ENCODE peak calls at places on chromosome 17, in ten cellular contexts. I is caudate nucleus; V is KG1; T is nephron progenitor cell; Z is GM23248; J is foreskin fibroblast; L is HFFc6; G is activated naive CD8-positive, alpha-beta T cell treated with anti-CD3 and anti-CD28 coated beads, Interleukin-2, amount 50 U/mL, for 24 hours; N is NCI-H1105 treated with DMSO at 0.1 percent for 48 hours; H is activated CD4-positive, alpha-beta T cell treated with anti-CD3 and anti-CD28 coated beads, Interleukin-2, amount 10 ng/mL, durations not matched to agents 7 days and 5 days. B is an unnamed sample.

GRCh38 chr17:78828470-78829185 is 12.0 kb downstream of the USP36 start:
- DNase-seq in I (no peak), V (no peak), T (no peak), Z (peak), J (peak), L (peak), G (no peak), N (no peak), H (no peak), B (no peak)

GRCh38 chr17:62741290-62741689 is 66.8 kb downstream of the MARCHF10 start:
- DNase-seq in I (no peak), V (no peak), T (no peak), Z (no peak), J (no peak), L (no peak), G (no peak), N (no peak), H (no peak), B (no peak)

GRCh38 chr17:39576187-39576586 is 31.5 kb downstream of the NEUROD2 start:
- DNase-seq in I (no peak), V (no peak), T (peak), Z (peak), J (peak), L (peak), G (no peak), N (no peak), H (no peak), B (no peak)

GRCh38 chr17:42276609-42277341 is 584 bp upstream of the STAT5B start:
- DNase-seq in I (no peak), V (no peak), T (peak), Z (peak), J (peak), L (peak), G (peak), N (no peak), H (no peak), B (peak)

GRCh38 chr17:35569405-35569804 is 8.8 kb upstream of the SLFN14 start:
- DNase-seq in I (no peak), V (no peak), T (no peak), Z (no peak), J (no peak), L (no peak), G (no peak), N (no peak), H (no peak), B (no peak)

GRCh38 chr17:56809106-56809819 is 24.5 kb downstream of the C17orf67 start:
- DNase-seq in I (no peak), V (no peak), T (no peak), Z (no peak), J (no peak), L (no peak), G (no peak), N (no peak), H (no peak), B (no peak)

GRCh38 chr17:61196302-61196704 is 203.3 kb upstream of the TBX2 start:
- DNase-seq in I (no peak), V (no peak), T (no peak), Z (no peak), J (peak), L (no peak), G (no peak), N (no peak), H (no peak), B (no peak)

GRCh38 chr17:71409712-71410111 is 711.1 kb upstream of the SOX9 start:
- DNase-seq in I (no peak), V (no peak), T (no peak), Z (peak), J (peak), L (peak), G (no peak), N (peak), H (no peak), B (no peak)

GRCh38 chr17:2412561-2413021 is 11.7 kb upstream of the MNT start:
- DNase-seq in I (peak), V (no peak), T (no peak), Z (peak), J (peak), L (no peak), G (no peak), N (no peak), H (no peak), B (no peak)

GRCh38 chr17:2369039-2369438 is 31.7 kb downstream of the SGSM2 start:
- DNase-seq in I (no peak), V (no peak), T (no peak), Z (no peak), J (no peak), L (no peak), G (no peak), N (no peak), H (no peak), B (no peak)

GRCh38 chr17:66938656-66939055 is 25.9 kb upstream of the CACNG4 start:
- DNase-seq in I (no peak), V (no peak), T (no peak), Z (no peak), J (no peak), L (no peak), G (no peak), N (no peak), H (no peak), B (no peak)

GRCh38 chr17:12983986-12984932 is 33.6 kb downstream of the ELAC2 start:
- DNase-seq in I (no peak), V (no peak), T (no peak), Z (peak), J (peak), L (peak), G (no peak), N (no peak), H (no peak), B (no peak)

GRCh38 chr17:74601944-74602572 is 10.0 kb upstream of the CD300LD start:
- DNase-seq in I (no peak), V (no peak), T (peak), Z (peak), J (peak), L (no peak), G (peak), N (no peak), H (peak), B (no peak)

GRCh38 chr17:56842577-56842976 is 8.6 kb downstream of the DGKE start:
- DNase-seq in I (no peak), V (no peak), T (no peak), Z (no peak), J (no peak), L (no peak), G (no peak), N (no peak), H (no peak), B (no peak)

GRCh38 chr17:74768069-74768762 is 7.9 kb downstream of the NAT9 start:
- DNase-seq in I (peak), V (no peak), T (no peak), Z (peak), J (peak), L (peak), G (no peak), N (no peak), H (no peak), B (no peak)

GRCh38 chr17:59124665-59125064 is 18.0 kb upstream of the TRIM37 start:
- DNase-seq in I (no peak), V (no peak), T (no peak), Z (no peak), J (no peak), L (no peak), G (no peak), N (no peak), H (no peak), B (no peak)

GRCh38 chr17:47192549-47192948 is 3.5 kb upstream of the CDC27 start:
- DNase-seq in I (no peak), V (no peak), T (no peak), Z (no peak), J (peak), L (no peak), G (no peak), N (peak), H (no peak), B (peak)

GRCh38 chr17:73343168-73343634 is 31.4 kb upstream of the CDC42EP4 start:
- DNase-seq in I (peak), V (no peak), T (peak), Z (peak), J (peak), L (no peak), G (no peak), N (no peak), H (no peak), B (no peak)

GRCh38 chr17:3647769-3648540 is 11.4 kb downstream of the CTNS start:
- DNase-seq in I (peak), V (no peak), T (peak), Z (peak), J (peak), L (peak), G (peak), N (peak), H (peak), B (peak)

GRCh38 chr17:83075270-83075880 is 4.0 kb upstream of the METRNL start:
- DNase-seq in I (no peak), V (no peak), T (no peak), Z (no peak), J (no peak), L (no peak), G (no peak), N (peak), H (no peak), B (no peak)

GRCh38 chr17:81121841-81122733 is 43.2 kb upstream of the PVALEF start:
- DNase-seq in I (no peak), V (no peak), T (no peak), Z (peak), J (no peak), L (no peak), G (no peak), N (no peak), H (no peak), B (no peak)

GRCh38 chr17:77437017-77437416 is 296.2 kb downstream of the SEC14L1 start:
- DNase-seq in I (no peak), V (no peak), T (no peak), Z (peak), J (peak), L (no peak), G (peak), N (peak), H (no peak), B (no peak)

GRCh38 chr17:53387745-53388144 is 435.0 kb upstream of the KIF2B start:
- DNase-seq in I (no peak), V (no peak), T (no peak), Z (no peak), J (no peak), L (no peak), G (no peak), N (no peak), H (no peak), B (no peak)

GRCh38 chr17:57447357-57448019 is 191.2 kb downstream of the MSI2 start:
- DNase-seq in I (no peak), V (no peak), T (no peak), Z (no peak), J (no peak), L (no peak), G (no peak), N (no peak), H (no peak), B (no peak)

GRCh38 chr17:5668557-5669138 is 84.3 kb upstream of the NLRP1 start:
- DNase-seq in I (no peak), V (no peak), T (no peak), Z (no peak), J (no peak), L (no peak), G (no peak), N (no peak), H (no peak), B (no peak)

GRCh38 chr17:8463089-8463488 is 27.4 kb downstream of the NDEL1 start:
- DNase-seq in I (no peak), V (no peak), T (no peak), Z (peak), J (peak), L (peak), G (no peak), N (no peak), H (no peak), B (no peak)

GRCh38 chr17:62030264-62030663 is 34.8 kb downstream of the MED13 start:
- DNase-seq in I (no peak), V (no peak), T (no peak), Z (no peak), J (no peak), L (no peak), G (no peak), N (no peak), H (no peak), B (no peak)

GRCh38 chr17:9402590-9403199 is 172.9 kb downstream of the STX8 start:
- DNase-seq in I (no peak), V (no peak), T (peak), Z (peak), J (no peak), L (peak), G (peak), N (peak), H (peak), B (peak)

GRCh38 chr17:7496470-7497227 is 12.5 kb downstream of the POLR2A start:
- DNase-seq in I (no peak), V (no peak), T (no peak), Z (no peak), J (no peak), L (no peak), G (no peak), N (no peak), H (no peak), B (no peak)

GRCh38 chr17:76248013-76248782 is 7.9 kb upstream of the RNF157 start:
- DNase-seq in I (no peak), V (no peak), T (no peak), Z (no peak), J (no peak), L (no peak), G (no peak), N (no peak), H (no peak), B (no peak)

GRCh38 chr17:44628234-44629188 is 27.8 kb upstream of the MEIOC start:
- DNase-seq in I (peak), V (no peak), T (peak), Z (no peak), J (no peak), L (no peak), G (no peak), N (no peak), H (no peak), B (no peak)

GRCh38 chr17:18986541-18987229 is 17.9 kb downstream of the FAM83G start:
- DNase-seq in I (no peak), V (no peak), T (no peak), Z (no peak), J (no peak), L (no peak), G (peak), N (no peak), H (no peak), B (no peak)

GRCh38 chr17:33521784-33522183 is 228.7 kb upstream of the ASIC2 start:
- DNase-seq in I (no peak), V (no peak), T (peak), Z (peak), J (no peak), L (no peak), G (no peak), N (no peak), H (no peak), B (no peak)

GRCh38 chr17:5419959-5420653 is at the start of gene RPAIN:
- DNase-seq in I (peak), V (peak), T (peak), Z (peak), J (peak), L (peak), G (peak), N (peak), H (peak), B (peak)

GRCh38 chr17:50710025-50710424 is 2.3 kb upstream of the ANKRD40 start:
- DNase-seq in I (no peak), V (no peak), T (no peak), Z (no peak), J (no peak), L (no peak), G (no peak), N (no peak), H (no peak), B (no peak)

GRCh38 chr17:38735161-38735997 is 5.2 kb downstream of the CISD3 start:
- DNase-seq in I (no peak), V (no peak), T (peak), Z (peak), J (no peak), L (no peak), G (peak), N (peak), H (peak), B (no peak)

GRCh38 chr17:82072827-82073226 is 7.2 kb upstream of the DUS1L start:
- DNase-seq in I (no peak), V (no peak), T (no peak), Z (no peak), J (no peak), L (no peak), G (no peak), N (no peak), H (no peak), B (no peak)

GRCh38 chr17:43018008-43018853 is 4.0 kb downstream of the VAT1 start:
- DNase-seq in I (peak), V (no peak), T (peak), Z (no peak), J (no peak), L (no peak), G (no peak), N (peak), H (peak), B (no peak)

GRCh38 chr17:80225230-80225629 is 5.0 kb downstream of the SLC26A11 start:
- DNase-seq in I (no peak), V (no peak), T (no peak), Z (no peak), J (no peak), L (no peak), G (no peak), N (no peak), H (no peak), B (no peak)

B was measured in NCI-H748 treated with DMSO at 0.1 percent for 48 hours.